ENCODE peak calls at places on chromosomes 3 and 15, in ten cellular contexts. O is left ventricle myocardium superior; D is stimulated activated CD8-positive, alpha-beta memory T cell treated with anti-CD3 and anti-CD28 coated beads, Interleukin-7, amount 100 ng/mL, for 1 hour; F is anterior cingulate cortex; K is fibroblast of mammary gland; T is activated CD4-positive, alpha-beta T cell treated with anti-CD3 and anti-CD28 coated beads for 36 hours; A is sciatic nerve; Z is transverse colon; H is lower lobe of right lung; J is natural killer cell treated with Interleukin-12 subunit alpha and Interleukin-12 subunit beta and Interleukin-15 and Interleukin-18, amount 100 ng/mL, for 72 hours. X is an unnamed sample.

GRCh38 chr3:123419850-123420292 is 29.0 kb downstream of the ADCY5 start:
- DNase-seq in O (peak), D (no peak), F (no peak), K (peak), T (no peak), A (no peak), Z (no peak), H (no peak), J (no peak), X (peak)

GRCh38 chr3:64000446-64001055 is 22.7 kb downstream of the PSMD6 start:
- DNase-seq in O (no peak), D (no peak), F (no peak), K (no peak), T (no peak), A (no peak), Z (no peak), H (no peak), J (no peak), X (no peak)

GRCh38 chr3:64798316-64798715 is 110.5 kb upstream of the ADAMTS9 start:
- DNase-seq in O (peak), D (no peak), F (no peak), K (no peak), T (no peak), A (no peak), Z (no peak), H (peak), J (no peak), X (no peak)

GRCh38 chr15:77819271-77819806 is 186.6 kb upstream of the LINGO1 start:
- DNase-seq in O (no peak), D (no peak), F (no peak), K (no peak), T (no peak), A (no peak), Z (no peak), H (no peak), J (no peak), X (no peak)

GRCh38 chr3:149579838-149580542 is 77.8 kb downstream of the WWTR1 start:
- DNase-seq in O (no peak), D (no peak), F (no peak), K (peak), T (peak), A (no peak), Z (no peak), H (no peak), J (no peak), X (no peak)

GRCh38 chr3:38136272-38136806 is 588 bp downstream of the ACAA1 start:
- DNase-seq in O (no peak), D (no peak), F (no peak), K (peak), T (peak), A (no peak), Z (peak), H (peak), J (no peak), X (no peak)

GRCh38 chr3:46401579-46401978 is 5.3 kb downstream of the CCR5AS start:
- DNase-seq in O (no peak), D (no peak), F (no peak), K (no peak), T (no peak), A (no peak), Z (no peak), H (no peak), J (peak), X (no peak)

GRCh38 chr15:77716632-77717343 is 84.1 kb upstream of the LINGO1 start:
- DNase-seq in O (no peak), D (no peak), F (no peak), K (no peak), T (no peak), A (no peak), Z (no peak), H (no peak), J (no peak), X (no peak)

GRCh38 chr15:31471731-31472430 is 145.2 kb downstream of the KLF13 start:
- DNase-seq in O (no peak), D (no peak), F (no peak), K (peak), T (no peak), A (no peak), Z (no peak), H (no peak), J (peak), X (no peak)

GRCh38 chr3:127914584-127914983 is 448 bp upstream of the KBTBD12 start:
- DNase-seq in O (no peak), D (no peak), F (no peak), K (no peak), T (no peak), A (no peak), Z (no peak), H (no peak), J (no peak), X (no peak)

GRCh38 chr15:38252481-38253311 is at the start of gene SPRED1:
- DNase-seq in O (peak), D (no peak), F (peak), K (peak), T (peak), A (peak), Z (peak), H (peak), J (no peak), X (peak)

GRCh38 chr3:90036931-90037330 is 929.5 kb downstream of the EPHA3 start:
- DNase-seq in O (no peak), D (no peak), F (no peak), K (no peak), T (no peak), A (no peak), Z (no peak), H (no peak), J (no peak), X (no peak)

GRCh38 chr3:17466028-17466427 is 276.4 kb downstream of the TBC1D5 start:
- DNase-seq in O (no peak), D (no peak), F (no peak), K (peak), T (no peak), A (no peak), Z (no peak), H (no peak), J (no peak), X (no peak)

GRCh38 chr15:68442041-68442440 is 10.1 kb upstream of the ITGA11 start:
- DNase-seq in O (peak), D (no peak), F (no peak), K (no peak), T (no peak), A (no peak), Z (no peak), H (no peak), J (no peak), X (no peak)

GRCh38 chr15:92053727-92054316 is 200.3 kb downstream of the SLCO3A1 start:
- DNase-seq in O (no peak), D (no peak), F (no peak), K (no peak), T (no peak), A (no peak), Z (no peak), H (no peak), J (no peak), X (no peak)

GRCh38 chr3:187963677-187964385 is 190.1 kb upstream of the LPP start:
- DNase-seq in O (no peak), D (no peak), F (no peak), K (peak), T (no peak), A (no peak), Z (no peak), H (no peak), J (no peak), X (no peak)

GRCh38 chr3:66029443-66029842 is 9.3 kb downstream of the MAGI1 start:
- DNase-seq in O (no peak), D (no peak), F (no peak), K (peak), T (no peak), A (no peak), Z (no peak), H (no peak), J (no peak), X (no peak)

GRCh38 chr15:87207251-87207650 is 1049.3 kb downstream of the NTRK3 start:
- DNase-seq in O (no peak), D (no peak), F (no peak), K (no peak), T (no peak), A (no peak), Z (no peak), H (no peak), J (no peak), X (no peak)

GRCh38 chr3:122169911-122170310 is 13.6 kb upstream of the CASR start:
- DNase-seq in O (no peak), D (no peak), F (no peak), K (no peak), T (no peak), A (no peak), Z (no peak), H (no peak), J (no peak), X (no peak)

GRCh38 chr3:149895339-149895738 is 75.4 kb downstream of the PFN2 start:
- DNase-seq in O (no peak), D (no peak), F (no peak), K (no peak), T (no peak), A (no peak), Z (no peak), H (no peak), J (no peak), X (no peak)

GRCh38 chr3:72892870-72893269 is 5.0 kb downstream of the GXYLT2 start:
- DNase-seq in O (no peak), D (no peak), F (no peak), K (peak), T (peak), A (no peak), Z (no peak), H (no peak), J (no peak), X (no peak)

GRCh38 chr3:136994772-136995516 is 37.2 kb downstream of the IL20RB start:
- DNase-seq in O (peak), D (no peak), F (no peak), K (peak), T (peak), A (peak), Z (peak), H (peak), J (no peak), X (peak)